ENCODE peak calls at places on chromosomes 16 and 17, in four cellular contexts. One of them, this sample, is unnamed. For H3K4me1 and H3K36me3, the result is how much of the 10 kb centered on the place peaks cover.

GRCh38 chr16:78249056-78249455 is 149.6 kb downstream of the WWOX start:
- DNase-seq in body of pancreas: peak
- DNase-seq in right lobe of liver: peak
- DNase-seq in A673: peak
- DNase-seq in this sample: peak

GRCh38 chr16:81728435-81728834 is 50.7 kb upstream of the PLCG2 start:
- DNase-seq in A673: no peak
- DNase-seq in right lobe of liver: no peak
- DNase-seq in body of pancreas: no peak
- DNase-seq in this sample: no peak

GRCh38 chr16:30755955-30756780 is 5.7 kb downstream of the CFAP119 start:
- DNase-seq in right lobe of liver: no peak
- DNase-seq in A673: no peak
- DNase-seq in body of pancreas: no peak
- DNase-seq in this sample: no peak

GRCh38 chr16:81105946-81106345 is 9.8 kb upstream of the GCSH start:
- DNase-seq in body of pancreas: no peak
- DNase-seq in right lobe of liver: no peak
- DNase-seq in A673: no peak
- DNase-seq in this sample: no peak

GRCh38 chr17:27049104-27049784 is 244.7 kb upstream of the WSB1 start:
- DNase-seq in body of pancreas: no peak
- DNase-seq in A673: no peak
- DNase-seq in right lobe of liver: no peak
- DNase-seq in this sample: no peak

GRCh38 chr16:3022208-3022696 is 1.5 kb downstream of the HCFC1R1 start:
- DNase-seq in A673: peak
- DNase-seq in right lobe of liver: no peak
- DNase-seq in body of pancreas: peak
- DNase-seq in this sample: peak

GRCh38 chr16:56029026-56029425 is 153.9 kb upstream of the CES5A start:
- DNase-seq in right lobe of liver: no peak
- DNase-seq in body of pancreas: no peak
- DNase-seq in A673: no peak
- DNase-seq in this sample: no peak

GRCh38 chr17:76735586-76736348 is 1.4 kb downstream of the SRSF2 start:
- DNase-seq in right lobe of liver: no peak
- DNase-seq in body of pancreas: no peak
- DNase-seq in A673: no peak
- DNase-seq in this sample: no peak

GRCh38 chr17:39820541-39820940 is 43.6 kb downstream of the IKZF3 start:
- DNase-seq in right lobe of liver: no peak
- DNase-seq in body of pancreas: no peak
- DNase-seq in A673: no peak
- DNase-seq in this sample: no peak

GRCh38 chr17:53626286-53626685 is 196.4 kb upstream of the KIF2B start:
- DNase-seq in right lobe of liver: no peak
- DNase-seq in body of pancreas: no peak
- DNase-seq in A673: peak
- DNase-seq in this sample: peak

GRCh38 chr16:12159028-12159427 is 182.5 kb downstream of the SNX29 start:
- DNase-seq in body of pancreas: no peak
- DNase-seq in right lobe of liver: no peak
- DNase-seq in A673: no peak
- DNase-seq in this sample: no peak

GRCh38 chr17:153851-154250 is 16.5 kb downstream of the SCGB1C2 start:
- DNase-seq in body of pancreas: no peak
- DNase-seq in right lobe of liver: peak
- DNase-seq in A673: no peak
- DNase-seq in this sample: no peak

GRCh38 chr16:67030221-67030962 is 1.4 kb downstream of the CBFB start:
- DNase-seq in right lobe of liver: no peak
- DNase-seq in A673: peak
- DNase-seq in body of pancreas: no peak
- DNase-seq in this sample: no peak

GRCh38 chr17:82098939-82099765 is 1.1 kb upstream of the FASN start:
- DNase-seq in right lobe of liver: no peak
- DNase-seq in body of pancreas: no peak
- DNase-seq in A673: no peak
- DNase-seq in this sample: no peak

GRCh38 chr17:21368545-21369246 is 7.5 kb upstream of the KCNJ12 start:
- DNase-seq in A673: peak
- DNase-seq in body of pancreas: no peak
- DNase-seq in right lobe of liver: no peak
- DNase-seq in this sample: no peak

GRCh38 chr17:39926588-39927100 is 757 bp downstream of the ORMDL3 start:
- DNase-seq in body of pancreas: peak
- DNase-seq in A673: no peak
- DNase-seq in right lobe of liver: peak
- DNase-seq in this sample: peak

GRCh38 chr17:40371261-40371929 is 6.9 kb upstream of the GJD3 start:
- DNase-seq in right lobe of liver: no peak
- DNase-seq in body of pancreas: no peak
- DNase-seq in A673: no peak
- DNase-seq in this sample: no peak

DNA sequence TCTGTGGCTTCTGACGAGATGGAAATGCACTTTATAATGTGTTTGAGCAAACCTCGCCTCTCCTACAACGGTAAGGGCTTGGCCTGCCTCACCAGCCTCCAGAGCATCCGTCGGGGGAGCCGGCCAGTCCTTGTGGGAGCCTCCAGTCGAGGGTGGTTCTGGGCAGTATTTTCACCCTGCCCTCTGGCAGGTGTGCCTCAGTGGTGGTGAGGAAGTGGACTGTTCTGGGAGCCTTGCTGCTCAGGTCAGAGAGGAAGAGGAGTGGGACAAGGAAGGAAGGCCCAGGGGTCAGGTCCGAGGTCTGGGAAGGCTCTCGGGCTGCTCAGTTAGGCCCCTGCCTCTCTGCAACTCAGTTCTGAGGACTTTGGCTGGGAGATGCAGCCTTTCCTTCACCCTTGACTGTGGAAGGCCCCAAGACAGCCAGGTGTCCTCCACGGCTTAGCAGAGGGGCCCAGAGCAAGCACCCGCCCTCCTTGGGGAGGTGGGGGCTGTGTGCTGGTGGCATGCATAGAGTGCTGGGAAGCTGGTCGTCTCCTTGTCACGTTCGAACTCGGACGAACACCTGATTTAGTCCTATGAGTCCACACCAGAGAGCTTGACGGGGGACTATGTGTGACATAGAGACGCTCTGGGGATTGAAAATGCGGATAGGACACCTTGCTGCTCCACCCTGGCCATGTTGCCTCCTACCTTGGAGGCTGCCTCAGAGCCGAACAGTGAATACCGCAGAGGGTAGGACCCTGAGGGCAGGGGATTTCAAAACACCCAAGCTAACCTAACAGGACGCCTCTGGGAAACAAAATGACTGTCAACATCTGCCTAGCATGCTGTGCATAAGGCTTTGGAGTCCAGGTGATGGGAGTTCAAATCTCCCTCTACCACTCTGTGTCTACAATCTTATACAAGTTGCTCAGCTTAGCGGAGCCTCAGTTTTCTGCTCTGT is 22.7 kb downstream of the LDHD start:
- DNase-seq in body of pancreas: no peak
- DNase-seq in A673: no peak
- DNase-seq in right lobe of liver: no peak
- DNase-seq in this sample: no peak
- H3K4me1 ChIP-seq in body of pancreas: under half
- H3K4me1 ChIP-seq in A673: under half
- H3K4me1 ChIP-seq in right lobe of liver: under half
- H3K4me1 ChIP-seq in this sample: under half

GRCh38 chr16:27444470-27444869 is 42.5 kb downstream of the IL21R start:
- DNase-seq in right lobe of liver: no peak
- DNase-seq in A673: no peak
- DNase-seq in body of pancreas: no peak
- DNase-seq in this sample: no peak

GRCh38 chr16:27444015-27444414 is 42.0 kb downstream of the IL21R start:
- DNase-seq in right lobe of liver: no peak
- DNase-seq in A673: no peak
- DNase-seq in body of pancreas: no peak
- DNase-seq in this sample: no peak

GRCh38 chr16:27446721-27447120 is 44.7 kb downstream of the IL21R start:
- DNase-seq in body of pancreas: no peak
- DNase-seq in right lobe of liver: peak
- DNase-seq in A673: no peak
- DNase-seq in this sample: no peak

GRCh38 chr16:27448531-27449433 is 46.8 kb downstream of the IL21R start:
- DNase-seq in right lobe of liver: no peak
- DNase-seq in A673: no peak
- DNase-seq in body of pancreas: no peak
- DNase-seq in this sample: no peak

DNA sequence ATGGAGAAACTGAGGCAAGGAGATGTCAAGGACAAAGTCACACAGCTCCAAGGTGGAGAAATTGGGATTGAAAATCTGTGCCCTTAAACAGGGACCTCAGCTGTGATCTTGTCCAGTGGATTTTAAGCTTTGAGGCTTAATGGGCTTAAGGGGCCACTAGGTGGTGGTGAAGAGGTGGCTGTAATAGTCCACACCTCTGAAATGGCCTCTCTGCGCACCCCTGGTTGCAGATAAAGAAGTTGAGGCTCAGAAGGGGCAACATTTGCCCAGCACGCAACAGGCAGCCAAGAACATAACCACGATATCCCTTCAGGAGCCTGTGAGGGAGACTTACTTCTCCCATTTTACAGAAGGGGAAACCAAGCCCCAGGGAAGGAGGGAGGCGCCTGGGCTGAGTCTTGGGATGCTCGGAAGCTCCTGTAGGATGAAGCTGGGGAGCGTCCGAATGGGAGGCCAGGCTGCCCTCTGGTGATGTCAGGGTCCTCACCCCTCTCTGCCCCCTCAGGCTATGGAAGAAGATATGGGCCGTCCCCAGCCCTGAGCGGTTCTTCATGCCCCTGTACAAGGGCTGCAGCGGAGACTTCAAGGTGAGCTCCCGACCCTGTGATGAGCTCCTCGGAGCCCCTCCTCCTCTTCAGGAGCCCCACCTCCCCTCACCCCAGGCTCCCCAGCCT is 43.7 kb downstream of the IL21R start:
- DNase-seq in A673: no peak
- DNase-seq in body of pancreas: no peak
- DNase-seq in right lobe of liver: peak
- DNase-seq in this sample: no peak
- TF ChIP-seq CTCF in A673: no peak
- TF ChIP-seq CTCF in body of pancreas: no peak
- TF ChIP-seq CTCF in right lobe of liver: no peak
- TF ChIP-seq CTCF in this sample: no peak

GRCh38 chr17:4105232-4105631 is 37.6 kb downstream of the ZZEF1 start:
- DNase-seq in A673: no peak
- DNase-seq in body of pancreas: peak
- DNase-seq in right lobe of liver: peak
- DNase-seq in this sample: no peak
- H3K36me3 ChIP-seq in A673: under half
- H3K36me3 ChIP-seq in body of pancreas: under half
- H3K36me3 ChIP-seq in right lobe of liver: under half
- H3K36me3 ChIP-seq in this sample: half or more

DNA sequence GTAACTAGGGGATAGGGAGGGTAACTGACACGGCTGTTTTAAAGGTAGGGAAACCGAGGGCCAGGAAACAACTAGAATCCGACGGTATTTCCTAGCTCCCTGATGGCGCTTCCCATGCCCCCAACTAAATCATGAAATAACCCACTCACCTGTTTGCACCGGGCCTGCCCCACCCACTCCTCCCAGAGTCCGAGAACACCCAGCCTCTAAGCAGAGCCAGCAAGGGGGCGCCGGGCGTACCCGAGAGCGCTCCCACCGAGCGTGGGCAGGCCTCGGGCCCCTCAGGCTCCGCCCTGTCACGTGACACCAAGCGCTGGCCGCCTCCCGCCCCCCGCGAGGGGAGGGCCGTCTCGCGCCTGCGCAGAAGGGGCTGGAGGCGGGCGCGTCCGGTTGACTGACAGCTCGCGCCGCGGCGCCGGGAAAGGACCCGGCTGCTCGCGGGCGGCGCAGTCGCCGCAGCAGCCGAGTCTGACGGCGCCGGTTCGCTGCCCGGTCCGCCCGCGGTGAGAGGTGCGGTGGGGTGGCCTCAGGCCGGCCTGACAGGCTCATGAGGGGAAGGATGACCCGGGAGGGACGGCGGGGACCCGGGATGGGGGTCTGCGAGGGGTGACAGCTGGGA is at the start of gene KIAA0513:
- DNase-seq in body of pancreas: peak
- DNase-seq in A673: peak
- DNase-seq in right lobe of liver: peak
- DNase-seq in this sample: peak
- H3K4me1 ChIP-seq in body of pancreas: under half
- H3K4me1 ChIP-seq in A673: under half
- H3K4me1 ChIP-seq in right lobe of liver: under half
- H3K4me1 ChIP-seq in this sample: under half

GRCh38 chr17:47305302-47305923 is 18.3 kb upstream of the EFCAB13 start:
- DNase-seq in A673: peak
- DNase-seq in right lobe of liver: no peak
- DNase-seq in body of pancreas: no peak
- DNase-seq in this sample: no peak
- TF ChIP-seq CTCF in A673: no peak
- TF ChIP-seq CTCF in right lobe of liver: no peak
- TF ChIP-seq CTCF in body of pancreas: no peak
- TF ChIP-seq CTCF in this sample: no peak